ENCODE peak calls at places on chromosome X, in six cellular contexts. M is Panc1, X is SK-N-SH, Y is GM12878, A is K562, T is H1. J is an unnamed sample.

GRCh38 chrX:15674899-15675489 is 10.4 kb upstream of the CLTRN start:
- DNase-seq in M (peak; percentile 67), A (peak; percentile 93), T (peak; percentile 76), Y (peak; percentile 89), X (peak; percentile 86), J (peak; percentile 80)

GRCh38 chrX:80876877-80877276 is 67.2 kb upstream of the BRWD3 start:
- DNase-seq in Y (peak; percentile 1), X (peak; percentile 12), M (peak; percentile 10), T (no peak), A (peak; percentile 33), J (peak; percentile 13)

GRCh38 chrX:124239911-124240310 is 92.5 kb upstream of the TEX13D start:
- DNase-seq in M (no peak), T (no peak), Y (peak; percentile 42), A (no peak), X (no peak), J (no peak)

GRCh38 chrX:149036086-149036485 is 469.0 kb downstream of the IDS start:
- DNase-seq in T (no peak), M (no peak), A (no peak), X (no peak), Y (no peak), J (no peak)

GRCh38 chrX:137118536-137118935 is 84.7 kb upstream of the GPR101 start:
- DNase-seq in M (no peak), A (no peak), X (no peak), T (no peak), Y (no peak), J (no peak)

GRCh38 chrX:41781500-41781899 is 57.5 kb downstream of the GPR82 start:
- DNase-seq in Y (no peak), M (peak; percentile 35), A (peak; percentile 30), X (peak; percentile 36), T (no peak), J (peak; percentile 31)

GRCh38 chrX:35340451-35340850 is 397.9 kb downstream of the FAM47B start:
- DNase-seq in T (no peak), A (no peak), M (no peak), X (no peak), Y (no peak), J (no peak)

GRCh38 chrX:20756585-20756984 is 489.9 kb upstream of the RPS6KA3 start:
- DNase-seq in T (no peak), M (no peak), Y (no peak), X (no peak), A (no peak), J (no peak)

GRCh38 chrX:2486476-2487133 is 14.2 kb downstream of the DHRSX start:
- DNase-seq in T (no peak), Y (no peak), A (no peak), X (no peak), M (no peak), J (no peak)

GRCh38 chrX:136635235-136635634 is 12.7 kb upstream of the CD40LG start:
- DNase-seq in T (no peak), A (no peak), Y (peak; percentile 51), X (no peak), M (no peak), J (no peak)

GRCh38 chrX:34848281-34848680 is 94.3 kb upstream of the FAM47B start:
- DNase-seq in X (no peak), Y (no peak), T (no peak), A (no peak), M (no peak), J (no peak)

GRCh38 chrX:71859637-71860036 is 51.0 kb upstream of the NHSL2 start:
- DNase-seq in Y (no peak), X (no peak), A (peak; percentile 50), M (peak; percentile 15), T (no peak), J (peak; percentile 6)

GRCh38 chrX:129769467-129770154 is 10.1 kb upstream of the SASH3 start:
- DNase-seq in T (no peak), X (no peak), A (no peak), M (no peak), Y (peak; percentile 73), J (no peak)

GRCh38 chrX:133653363-133653762 is 238.1 kb upstream of the GPC4 start:
- DNase-seq in X (no peak), A (no peak), Y (no peak), T (no peak), M (no peak), J (no peak)

GRCh38 chrX:39633293-39633692 is 464.5 kb downstream of the BCOR start:
- DNase-seq in M (no peak), X (peak; percentile 65), A (no peak), Y (no peak), T (no peak), J (no peak)

GRCh38 chrX:9940397-9940796 is 26.8 kb upstream of the CLDN34 start:
- DNase-seq in Y (no peak), T (no peak), M (no peak), X (no peak), A (peak; percentile 0), J (no peak)

GRCh38 chrX:100719139-100719538 is 12.8 kb downstream of the SYTL4 start:
- DNase-seq in T (no peak), Y (no peak), A (no peak), M (no peak), X (no peak), J (no peak)

GRCh38 chrX:17608898-17609297 is 128.4 kb upstream of the SCML1 start:
- DNase-seq in A (no peak), Y (no peak), X (no peak), M (no peak), T (no peak), J (no peak)

GRCh38 chrX:14697453-14697852 is 168.1 kb downstream of the GLRA2 start:
- DNase-seq in M (no peak), A (peak; percentile 25), X (peak; percentile 59), T (peak; percentile 55), Y (no peak), J (peak; percentile 34)

GRCh38 chrX:131068945-131069719 is 11.0 kb downstream of the ARHGAP36 start:
- DNase-seq in X (peak; percentile 82), Y (no peak), M (no peak), A (peak; percentile 57), T (peak; percentile 80), J (peak; percentile 19)

GRCh38 chrX:138026211-138026610 is 460.3 kb downstream of the ZIC3 start:
- DNase-seq in Y (no peak), A (peak; percentile 3), T (no peak), X (peak; percentile 27), M (no peak), J (no peak)

GRCh38 chrX:112677167-112677566 is 2.6 kb downstream of the LHFPL1 start:
- DNase-seq in T (no peak), A (no peak), X (no peak), Y (no peak), M (no peak), J (no peak)

GRCh38 chrX:22987452-22987851 is 12.3 kb upstream of the DDX53 start:
- DNase-seq in A (no peak), T (no peak), M (no peak), Y (no peak), X (no peak), J (no peak)

GRCh38 chrX:149470960-149471359 is 34.1 kb downstream of the IDS start:
- DNase-seq in Y (no peak), X (peak; percentile 78), T (peak; percentile 87), A (peak; percentile 82), M (peak; percentile 39), J (peak; percentile 22)

GRCh38 chrX:86047174-86047991 is at the start of gene CHM:
- DNase-seq in T (peak; percentile 52), X (peak; percentile 77), A (peak; percentile 85), M (peak; percentile 74), Y (peak; percentile 63), J (peak; percentile 57)

GRCh38 chrX:18674417-18674787 is 2.5 kb upstream of the RS1 start:
- DNase-seq in M (no peak), T (peak; percentile 53), Y (no peak), X (peak; percentile 80), A (no peak), J (no peak)

GRCh38 chrX:22666441-22666840 is 333.3 kb upstream of the DDX53 start:
- DNase-seq in Y (no peak), M (no peak), A (peak; percentile 24), X (peak; percentile 31), T (peak; percentile 45), J (peak; percentile 42)

DNA sequence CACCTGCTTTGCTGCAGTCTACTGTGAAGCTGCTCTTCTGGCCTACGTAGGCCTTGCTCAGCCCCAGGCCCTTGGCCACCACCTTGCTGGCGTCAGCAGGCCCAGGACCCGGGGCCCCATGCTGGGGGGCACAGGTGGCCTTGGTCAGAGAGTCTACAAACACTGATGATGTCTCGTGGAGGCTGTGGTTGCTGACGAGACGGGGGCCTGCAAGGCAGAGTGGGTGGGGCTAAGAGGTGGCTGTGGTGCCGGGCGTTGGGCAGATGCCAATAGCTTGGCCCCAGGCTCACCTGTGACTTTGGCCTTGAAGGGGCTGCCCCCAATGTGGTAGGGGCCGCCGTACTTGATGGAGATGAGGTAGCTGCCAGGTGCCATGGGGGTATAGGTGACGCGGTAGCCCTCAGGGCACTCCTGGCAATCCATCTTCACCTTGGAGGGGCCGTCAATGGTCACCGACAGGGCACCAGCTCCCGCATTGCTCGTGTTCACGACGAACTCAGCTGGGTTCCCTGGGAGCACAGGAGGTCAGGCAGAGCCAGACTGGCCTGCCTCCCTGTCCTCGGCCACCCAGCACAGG is 25.0 kb downstream of the FLNA start:
- DNase-seq in A (no peak), T (no peak), X (no peak), M (no peak), Y (no peak), J (no peak)
- TF ChIP-seq SIN3A in A (no peak), T (no peak), X (no peak), M (no peak), Y (no peak), J (no peak)

GRCh38 chrX:53080628-53081580 is 1.3 kb upstream of the TSPYL2 start:
- DNase-seq in Y (no peak), A (no peak), M (no peak), T (no peak), X (no peak), J (no peak)
- TF ChIP-seq SIN3A in Y (no peak), A (no peak), M (no peak), T (no peak), X (no peak), J (no peak)

DNA sequence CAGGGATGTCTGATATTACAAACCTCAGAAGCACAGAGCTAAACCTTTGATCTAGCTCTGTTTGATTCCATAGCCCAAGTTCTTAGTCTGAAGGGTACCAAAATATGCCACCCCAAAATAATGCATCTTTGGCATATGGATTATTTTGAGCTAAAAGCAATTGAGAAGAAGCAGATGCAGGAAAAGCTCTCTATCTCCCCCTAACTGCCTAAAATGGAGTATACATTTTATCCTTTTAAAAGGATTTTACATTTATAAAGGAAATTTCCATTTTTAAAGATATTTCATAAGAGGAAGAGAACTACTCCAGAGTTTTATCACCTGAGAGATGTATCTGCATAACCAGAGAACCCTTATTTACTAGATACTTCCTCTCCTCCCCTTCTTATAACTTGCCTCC is 158.7 kb downstream of the ZNF674 start:
- DNase-seq in X (no peak), A (no peak), Y (no peak), M (no peak), T (no peak), J (no peak)
- TF ChIP-seq SIN3A in X (no peak), A (no peak), Y (no peak), M (no peak), T (no peak), J (no peak)

DNA sequence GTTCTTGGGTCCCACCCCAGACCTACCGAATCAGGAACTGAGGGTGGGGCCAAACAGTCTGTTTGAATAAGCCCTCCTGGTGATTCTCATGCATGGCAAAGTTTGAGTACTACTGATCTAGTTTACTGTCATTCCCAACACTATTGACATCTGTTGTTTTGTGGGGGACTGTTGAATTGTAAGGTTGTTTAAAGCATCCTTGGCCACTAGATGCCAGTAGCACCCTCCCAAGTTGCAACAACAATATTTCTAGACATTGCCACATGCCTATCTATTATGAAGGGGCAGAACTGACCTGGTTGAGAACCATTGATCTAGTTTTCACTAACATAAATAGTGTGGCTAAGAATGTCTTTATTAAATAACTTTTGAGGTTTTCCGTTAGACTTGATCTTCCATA is 15.1 kb downstream of the TAF9B start:
- DNase-seq in Y (no peak), X (no peak), M (no peak), A (no peak), T (no peak), J (no peak)
- TF ChIP-seq SIN3A in Y (no peak), X (no peak), M (no peak), A (no peak), T (no peak), J (no peak)

J was measured in HCT116.